ENCODE peak calls at places on chromosomes 12 and 14, in five cellular contexts. One of them, this sample, is unnamed.

GRCh38 chr12:49389092-49389703 is 21.9 kb downstream of the SPATS2 start:
- DNase-seq in fibroblast of lung: no peak
- DNase-seq in psoas muscle: peak; percentile 36
- DNase-seq in astrocyte: no peak
- DNase-seq in mammary epithelial cell: no peak
- DNase-seq in this sample: no peak

GRCh38 chr14:104601786-104602185 is 2.8 kb downstream of the TMEM179 start:
- DNase-seq in psoas muscle: peak; percentile 11
- DNase-seq in fibroblast of lung: no peak
- DNase-seq in mammary epithelial cell: no peak
- DNase-seq in astrocyte: no peak
- DNase-seq in this sample: no peak

GRCh38 chr12:47417146-47417545 is 288.7 kb downstream of the RPAP3 start:
- DNase-seq in mammary epithelial cell: peak; percentile 77
- DNase-seq in astrocyte: no peak
- DNase-seq in fibroblast of lung: no peak
- DNase-seq in psoas muscle: no peak
- DNase-seq in this sample: no peak

GRCh38 chr12:124463341-124463861 is 104.0 kb downstream of the NCOR2 start:
- DNase-seq in psoas muscle: no peak
- DNase-seq in mammary epithelial cell: no peak
- DNase-seq in astrocyte: no peak
- DNase-seq in fibroblast of lung: no peak
- DNase-seq in this sample: no peak

GRCh38 chr12:46126050-46126727 is 135.8 kb upstream of the SCAF11 start:
- DNase-seq in fibroblast of lung: no peak
- DNase-seq in astrocyte: no peak
- DNase-seq in psoas muscle: no peak
- DNase-seq in mammary epithelial cell: no peak
- DNase-seq in this sample: no peak

GRCh38 chr12:41967668-41968649 is 176.7 kb downstream of the GXYLT1 start:
- DNase-seq in psoas muscle: no peak
- DNase-seq in astrocyte: peak; percentile 86
- DNase-seq in mammary epithelial cell: no peak
- DNase-seq in fibroblast of lung: peak; percentile 88
- DNase-seq in this sample: no peak

GRCh38 chr12:124847675-124848074 is 16.0 kb downstream of the SCARB1 start:
- DNase-seq in fibroblast of lung: peak; percentile 67
- DNase-seq in mammary epithelial cell: peak; percentile 43
- DNase-seq in psoas muscle: no peak
- DNase-seq in astrocyte: peak; percentile 51
- DNase-seq in this sample: no peak

GRCh38 chr12:108594-108993 is 42.0 kb downstream of the IQSEC3 start:
- DNase-seq in mammary epithelial cell: no peak
- DNase-seq in fibroblast of lung: no peak
- DNase-seq in psoas muscle: peak; percentile 44
- DNase-seq in astrocyte: no peak
- DNase-seq in this sample: no peak

GRCh38 chr14:50403433-50403832 is 6.8 kb upstream of the CDKL1 start:
- DNase-seq in fibroblast of lung: no peak
- DNase-seq in mammary epithelial cell: no peak
- DNase-seq in astrocyte: no peak
- DNase-seq in psoas muscle: no peak
- DNase-seq in this sample: no peak

GRCh38 chr14:56632192-56632591 is 52.6 kb downstream of the TMEM260 start:
- DNase-seq in astrocyte: no peak
- DNase-seq in fibroblast of lung: no peak
- DNase-seq in psoas muscle: no peak
- DNase-seq in mammary epithelial cell: no peak
- DNase-seq in this sample: no peak

GRCh38 chr12:116727902-116728301 is 10.0 kb downstream of the SPRING1 start:
- DNase-seq in mammary epithelial cell: no peak
- DNase-seq in astrocyte: no peak
- DNase-seq in psoas muscle: no peak
- DNase-seq in fibroblast of lung: no peak
- DNase-seq in this sample: no peak

GRCh38 chr12:131493068-131493826 is 217.6 kb upstream of the SFSWAP start:
- DNase-seq in psoas muscle: no peak
- DNase-seq in fibroblast of lung: no peak
- DNase-seq in mammary epithelial cell: no peak
- DNase-seq in astrocyte: no peak
- DNase-seq in this sample: no peak

GRCh38 chr12:121956041-121956341 is 37.6 kb downstream of the CFAP251 start:
- DNase-seq in mammary epithelial cell: no peak
- DNase-seq in astrocyte: no peak
- DNase-seq in psoas muscle: no peak
- DNase-seq in fibroblast of lung: no peak
- DNase-seq in this sample: no peak

GRCh38 chr12:29844667-29845066 is 60.9 kb upstream of the TMTC1 start:
- DNase-seq in mammary epithelial cell: peak; percentile 54
- DNase-seq in astrocyte: no peak
- DNase-seq in psoas muscle: no peak
- DNase-seq in fibroblast of lung: no peak
- DNase-seq in this sample: no peak

GRCh38 chr14:50333010-50333409 is 20.9 kb downstream of the DMAC2L start:
- DNase-seq in mammary epithelial cell: peak; percentile 82
- DNase-seq in psoas muscle: peak; percentile 37
- DNase-seq in fibroblast of lung: peak; percentile 86
- DNase-seq in astrocyte: peak; percentile 82
- DNase-seq in this sample: peak; percentile 72

GRCh38 chr14:102225936-102226335 is 79.0 kb downstream of the MOK start:
- DNase-seq in mammary epithelial cell: no peak
- DNase-seq in psoas muscle: no peak
- DNase-seq in astrocyte: no peak
- DNase-seq in fibroblast of lung: no peak
- DNase-seq in this sample: no peak

GRCh38 chr12:55972906-55973597 is 826 bp upstream of the RAB5B start:
- DNase-seq in fibroblast of lung: peak; percentile 58
- DNase-seq in mammary epithelial cell: no peak
- DNase-seq in astrocyte: peak; percentile 60
- DNase-seq in psoas muscle: no peak
- DNase-seq in this sample: no peak

GRCh38 chr12:130162267-130162666 is at the start of gene FZD10:
- DNase-seq in psoas muscle: peak; percentile 57
- DNase-seq in mammary epithelial cell: no peak
- DNase-seq in fibroblast of lung: peak; percentile 3
- DNase-seq in astrocyte: no peak
- DNase-seq in this sample: no peak

GRCh38 chr14:91008759-91009409 is 51.6 kb downstream of the RPS6KA5 start:
- DNase-seq in mammary epithelial cell: no peak
- DNase-seq in psoas muscle: peak; percentile 18
- DNase-seq in fibroblast of lung: no peak
- DNase-seq in astrocyte: no peak
- DNase-seq in this sample: no peak

GRCh38 chr12:67927815-67928214 is 61.4 kb upstream of the IFNG-AS1 start:
- DNase-seq in psoas muscle: no peak
- DNase-seq in mammary epithelial cell: no peak
- DNase-seq in astrocyte: no peak
- DNase-seq in fibroblast of lung: no peak
- DNase-seq in this sample: no peak

GRCh38 chr12:69534389-69534822 is 50.9 kb upstream of the CCT2 start:
- DNase-seq in fibroblast of lung: peak; percentile 100
- DNase-seq in mammary epithelial cell: peak; percentile 98
- DNase-seq in psoas muscle: no peak
- DNase-seq in astrocyte: peak; percentile 100
- DNase-seq in this sample: peak; percentile 25

GRCh38 chr12:29317556-29318363 is 63.2 kb downstream of the ERGIC2 start:
- DNase-seq in mammary epithelial cell: peak; percentile 52
- DNase-seq in astrocyte: peak; percentile 36
- DNase-seq in fibroblast of lung: peak; percentile 40
- DNase-seq in psoas muscle: peak; percentile 19
- DNase-seq in this sample: no peak

GRCh38 chr12:55718650-55719275 is 1.4 kb upstream of the RDH5 start:
- DNase-seq in fibroblast of lung: no peak
- DNase-seq in mammary epithelial cell: no peak
- DNase-seq in astrocyte: no peak
- DNase-seq in psoas muscle: peak; percentile 10
- DNase-seq in this sample: no peak

GRCh38 chr12:4645023-4645422 is 3.8 kb downstream of the AKAP3 start:
- DNase-seq in astrocyte: no peak
- DNase-seq in psoas muscle: no peak
- DNase-seq in mammary epithelial cell: no peak
- DNase-seq in fibroblast of lung: no peak
- DNase-seq in this sample: no peak

GRCh38 chr12:123389560-123390351 is 5.8 kb downstream of the KMT5A start:
- DNase-seq in astrocyte: no peak
- DNase-seq in fibroblast of lung: peak; percentile 29
- DNase-seq in mammary epithelial cell: peak; percentile 50
- DNase-seq in psoas muscle: peak; percentile 43
- DNase-seq in this sample: no peak

GRCh38 chr14:22547948-22548750 is 40.9 kb downstream of the DAD1 start:
- DNase-seq in psoas muscle: no peak
- DNase-seq in astrocyte: no peak
- DNase-seq in fibroblast of lung: no peak
- DNase-seq in mammary epithelial cell: no peak
- DNase-seq in this sample: peak; percentile 43
- H3K4me1 ChIP-seq in psoas muscle: peaks cover 19% of the 10 kb centered on the region
- H3K4me1 ChIP-seq in astrocyte: peaks cover 43% of the 10 kb centered on the region
- H3K4me1 ChIP-seq in fibroblast of lung: peaks cover 13% of the 10 kb centered on the region
- H3K4me1 ChIP-seq in mammary epithelial cell: no peaks in the 10 kb centered on the region
- H3K4me1 ChIP-seq in this sample: peaks cover 13% of the 10 kb centered on the region

GRCh38 chr12:77213316-77213715 is 147.9 kb upstream of the E2F7 start:
- DNase-seq in psoas muscle: no peak
- DNase-seq in mammary epithelial cell: no peak
- DNase-seq in astrocyte: peak; percentile 38
- DNase-seq in fibroblast of lung: peak; percentile 49
- DNase-seq in this sample: no peak
- H3K27ac ChIP-seq in psoas muscle: no peak overlapping the region
- H3K27ac ChIP-seq in mammary epithelial cell: no peak overlapping the region
- H3K27ac ChIP-seq in astrocyte: peak overlapping the region; percentile 9
- H3K27ac ChIP-seq in fibroblast of lung: no peak overlapping the region
- H3K27ac ChIP-seq in this sample: no peak overlapping the region

GRCh38 chr14:96246535-96246839 is 9.5 kb upstream of the BDKRB1 start:
- DNase-seq in astrocyte: peak; percentile 96
- DNase-seq in psoas muscle: no peak
- DNase-seq in mammary epithelial cell: peak; percentile 91
- DNase-seq in fibroblast of lung: peak; percentile 96
- DNase-seq in this sample: no peak

GRCh38 chr14:96247031-96247430 is 9.0 kb upstream of the BDKRB1 start:
- DNase-seq in psoas muscle: no peak
- DNase-seq in astrocyte: no peak
- DNase-seq in fibroblast of lung: no peak
- DNase-seq in mammary epithelial cell: no peak
- DNase-seq in this sample: no peak

GRCh38 chr14:96249016-96249415 is 7.0 kb upstream of the BDKRB1 start:
- DNase-seq in astrocyte: peak; percentile 74
- DNase-seq in mammary epithelial cell: peak; percentile 87
- DNase-seq in psoas muscle: peak; percentile 56
- DNase-seq in fibroblast of lung: peak; percentile 80
- DNase-seq in this sample: no peak

GRCh38 chr14:96243785-96244184 is 12.2 kb upstream of the BDKRB1 start:
- DNase-seq in psoas muscle: no peak
- DNase-seq in astrocyte: no peak
- DNase-seq in mammary epithelial cell: no peak
- DNase-seq in fibroblast of lung: no peak
- DNase-seq in this sample: no peak

GRCh38 chr14:96245710-96246534 is 10.1 kb upstream of the BDKRB1 start:
- DNase-seq in fibroblast of lung: peak; percentile 85
- DNase-seq in mammary epithelial cell: no peak
- DNase-seq in astrocyte: peak; percentile 84
- DNase-seq in psoas muscle: no peak
- DNase-seq in this sample: no peak
- TF ChIP-seq CTCF in fibroblast of lung: no peak
- TF ChIP-seq CTCF in mammary epithelial cell: no peak
- TF ChIP-seq CTCF in astrocyte: no peak
- TF ChIP-seq CTCF in psoas muscle: no peak
- TF ChIP-seq CTCF in this sample: no peak

DNA sequence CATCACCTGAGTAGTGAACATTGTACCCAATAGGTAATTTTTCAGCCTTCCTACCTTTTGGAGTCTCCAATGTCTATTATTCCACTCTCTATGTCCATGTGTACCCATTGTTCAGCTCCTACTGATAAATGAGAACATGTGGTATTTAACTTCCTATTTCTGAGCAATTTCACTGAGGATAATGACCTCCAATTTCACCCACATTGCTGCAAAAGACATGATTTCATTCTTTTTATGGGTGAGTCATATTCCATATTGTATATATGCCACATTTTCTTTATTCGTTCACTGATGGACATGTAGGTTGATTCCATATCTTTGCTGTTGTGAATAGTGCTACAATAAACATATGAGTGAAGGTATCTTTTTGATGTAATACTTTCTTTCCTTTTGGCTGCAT is 16.4 kb upstream of the BTG1 start:
- DNase-seq in mammary epithelial cell: no peak
- DNase-seq in psoas muscle: no peak
- DNase-seq in fibroblast of lung: no peak
- DNase-seq in astrocyte: no peak
- DNase-seq in this sample: no peak
- H3K4me1 ChIP-seq in mammary epithelial cell: peaks cover 5% of the 10 kb centered on the region
- H3K4me1 ChIP-seq in psoas muscle: no peaks in the 10 kb centered on the region
- H3K4me1 ChIP-seq in fibroblast of lung: no peaks in the 10 kb centered on the region
- H3K4me1 ChIP-seq in astrocyte: no peaks in the 10 kb centered on the region
- H3K4me1 ChIP-seq in this sample: no peaks in the 10 kb centered on the region

GRCh38 chr12:88445715-88446393 is 134.4 kb downstream of the KITLG start:
- DNase-seq in astrocyte: no peak
- DNase-seq in mammary epithelial cell: no peak
- DNase-seq in fibroblast of lung: peak; percentile 24
- DNase-seq in psoas muscle: no peak
- DNase-seq in this sample: no peak
- H3K27ac ChIP-seq in astrocyte: no peak overlapping the region
- H3K27ac ChIP-seq in mammary epithelial cell: no peak overlapping the region
- H3K27ac ChIP-seq in fibroblast of lung: no peak overlapping the region
- H3K27ac ChIP-seq in psoas muscle: no peak overlapping the region
- H3K27ac ChIP-seq in this sample: no peak overlapping the region

GRCh38 chr14:100191584-100192249 is 32.3 kb upstream of the DEGS2 start:
- DNase-seq in psoas muscle: no peak
- DNase-seq in mammary epithelial cell: no peak
- DNase-seq in astrocyte: no peak
- DNase-seq in fibroblast of lung: no peak
- DNase-seq in this sample: no peak

GRCh38 chr14:100192672-100193416 is 33.4 kb upstream of the DEGS2 start:
- DNase-seq in astrocyte: peak; percentile 89
- DNase-seq in mammary epithelial cell: peak; percentile 99
- DNase-seq in psoas muscle: peak; percentile 100
- DNase-seq in fibroblast of lung: peak; percentile 94
- DNase-seq in this sample: peak; percentile 97

GRCh38 chr14:100192250-100192671 is 32.8 kb upstream of the DEGS2 start:
- DNase-seq in astrocyte: no peak
- DNase-seq in psoas muscle: peak; percentile 39
- DNase-seq in fibroblast of lung: no peak
- DNase-seq in mammary epithelial cell: no peak
- DNase-seq in this sample: peak; percentile 65

GRCh38 chr14:100190126-100190525 is 30.7 kb upstream of the DEGS2 start:
- DNase-seq in mammary epithelial cell: peak; percentile 33
- DNase-seq in psoas muscle: no peak
- DNase-seq in fibroblast of lung: no peak
- DNase-seq in astrocyte: no peak
- DNase-seq in this sample: no peak

GRCh38 chr14:100193417-100194357 is 34.2 kb upstream of the DEGS2 start:
- DNase-seq in psoas muscle: no peak
- DNase-seq in mammary epithelial cell: peak; percentile 9
- DNase-seq in astrocyte: no peak
- DNase-seq in fibroblast of lung: no peak
- DNase-seq in this sample: no peak
- TF ChIP-seq CTCF in psoas muscle: no peak
- TF ChIP-seq CTCF in mammary epithelial cell: no peak
- TF ChIP-seq CTCF in astrocyte: no peak
- TF ChIP-seq CTCF in fibroblast of lung: no peak
- TF ChIP-seq CTCF in this sample: no peak